ENCODE peak calls at places on chromosomes 13 and 19, in six cellular contexts. P is AG09319; J is MCF 10A; A is stimulated activated CD8-positive, alpha-beta memory T cell treated with anti-CD3 and anti-CD28 coated beads, Interleukin-7, amount 100 ng/mL, for 4 hours; M is kidney; O is uterus. R is an unnamed sample.

GRCh38 chr13:101711307-101712025 is 259.0 kb downstream of the ITGBL1 start:
- DNase-seq in J (no peak), M (no peak), P (no peak), O (no peak), A (no peak), R (no peak)

GRCh38 chr19:28103916-28104315 is 1109.0 kb downstream of the UQCRFS1 start:
- DNase-seq in P (no peak), J (no peak), M (no peak), A (no peak), O (no peak), R (no peak)

GRCh38 chr13:104321756-104322155 is 1255.5 kb upstream of the SLC10A2 start:
- DNase-seq in J (no peak), M (no peak), P (no peak), A (no peak), O (no peak), R (no peak)

GRCh38 chr13:78601886-78602560 is 1.3 kb downstream of the POU4F1 start:
- DNase-seq in O (no peak), A (no peak), J (no peak), P (no peak), M (peak), R (no peak)

GRCh38 chr19:5103061-5103701 is 134.3 kb downstream of the KDM4B start:
- DNase-seq in O (peak), P (no peak), J (no peak), A (no peak), M (no peak), R (no peak)

GRCh38 chr19:47022541-47023447 is 3.2 kb downstream of the NPAS1 start:
- DNase-seq in P (no peak), J (no peak), M (no peak), O (no peak), A (no peak), R (no peak)

GRCh38 chr13:29583073-29583785 is 12.3 kb downstream of the SLC7A1 start:
- DNase-seq in P (no peak), M (no peak), J (peak), O (no peak), A (no peak), R (no peak)

GRCh38 chr13:108925070-108925469 is 295.7 kb downstream of the MYO16 start:
- DNase-seq in P (no peak), A (no peak), M (no peak), O (no peak), J (no peak), R (no peak)

GRCh38 chr19:18173572-18174294 is at the start of gene IFI30:
- DNase-seq in M (peak), P (no peak), O (peak), A (no peak), J (peak), R (no peak)

GRCh38 chr19:19434483-19435045 is 29.1 kb downstream of the GATAD2A start:
- DNase-seq in J (no peak), P (no peak), O (peak), M (no peak), A (no peak), R (no peak)

GRCh38 chr19:48249502-48250014 is 6.2 kb downstream of the CARD8 start:
- DNase-seq in A (peak), P (no peak), J (no peak), M (no peak), O (no peak), R (no peak)

GRCh38 chr13:72463561-72463960 is 263.9 kb downstream of the MZT1 start:
- DNase-seq in M (no peak), O (no peak), P (no peak), J (no peak), A (no peak), R (peak)

GRCh38 chr19:4347521-4347920 is 4.2 kb downstream of the MPND start:
- DNase-seq in A (no peak), M (no peak), P (no peak), J (no peak), O (no peak), R (no peak)

GRCh38 chr19:14111486-14111885 is 6.1 kb downstream of the PRKACA start:
- DNase-seq in P (no peak), A (no peak), M (no peak), J (no peak), O (no peak), R (no peak)

GRCh38 chr19:6457958-6458694 is 1.5 kb downstream of the SLC25A23 start:
- DNase-seq in P (no peak), J (no peak), O (no peak), A (no peak), M (no peak), R (no peak)

R was measured in non-pigmented ciliary epithelial cell.